ENCODE peak calls at places on chromosomes 11 and 22, in nine cellular contexts. One of them, this sample, is unnamed.

GRCh38 chr11:6647282-6647679 is 8.3 kb downstream of the DCHS1 start:
- DNase-seq in stomach: no peak
- DNase-seq in CD4-positive, CD25-positive, alpha-beta regulatory T cell: no peak
- DNase-seq in CD8-positive, alpha-beta T cell: no peak
- DNase-seq in adipocyte: peak; percentile 50
- DNase-seq in pancreas: peak; percentile 11
- DNase-seq in IMR-90: peak; percentile 56
- DNase-seq in brain microvascular endothelial cell: peak; percentile 29
- DNase-seq in iPS DF 6.9: no peak
- DNase-seq in this sample: no peak

GRCh38 chr11:74442601-74443000 is 24.7 kb downstream of the KCNE3 start:
- DNase-seq in pancreas: no peak
- DNase-seq in CD4-positive, CD25-positive, alpha-beta regulatory T cell: no peak
- DNase-seq in stomach: no peak
- DNase-seq in adipocyte: no peak
- DNase-seq in CD8-positive, alpha-beta T cell: no peak
- DNase-seq in iPS DF 6.9: no peak
- DNase-seq in IMR-90: peak; percentile 52
- DNase-seq in brain microvascular endothelial cell: peak; percentile 38
- DNase-seq in this sample: no peak

GRCh38 chr11:91104237-91104636 is 881.4 kb upstream of the CHORDC1 start:
- DNase-seq in adipocyte: peak; percentile 84
- DNase-seq in CD8-positive, alpha-beta T cell: no peak
- DNase-seq in stomach: no peak
- DNase-seq in pancreas: no peak
- DNase-seq in iPS DF 6.9: no peak
- DNase-seq in CD4-positive, CD25-positive, alpha-beta regulatory T cell: no peak
- DNase-seq in IMR-90: peak; percentile 80
- DNase-seq in brain microvascular endothelial cell: peak; percentile 52
- DNase-seq in this sample: no peak

GRCh38 chr22:17471901-17472566 is 91.3 kb upstream of the SLC25A18 start:
- DNase-seq in IMR-90: no peak
- DNase-seq in pancreas: no peak
- DNase-seq in brain microvascular endothelial cell: no peak
- DNase-seq in stomach: no peak
- DNase-seq in iPS DF 6.9: no peak
- DNase-seq in CD8-positive, alpha-beta T cell: no peak
- DNase-seq in adipocyte: no peak
- DNase-seq in CD4-positive, CD25-positive, alpha-beta regulatory T cell: no peak
- DNase-seq in this sample: no peak

GRCh38 chr11:122559734-122560382 is 95.7 kb upstream of the UBASH3B start:
- DNase-seq in iPS DF 6.9: peak; percentile 63
- DNase-seq in pancreas: no peak
- DNase-seq in CD8-positive, alpha-beta T cell: no peak
- DNase-seq in CD4-positive, CD25-positive, alpha-beta regulatory T cell: no peak
- DNase-seq in stomach: no peak
- DNase-seq in IMR-90: peak; percentile 25
- DNase-seq in brain microvascular endothelial cell: peak; percentile 48
- DNase-seq in adipocyte: no peak
- DNase-seq in this sample: peak; percentile 48

GRCh38 chr11:58003036-58003435 is 20.6 kb upstream of the OR9Q1 start:
- DNase-seq in IMR-90: no peak
- DNase-seq in CD4-positive, CD25-positive, alpha-beta regulatory T cell: no peak
- DNase-seq in CD8-positive, alpha-beta T cell: no peak
- DNase-seq in brain microvascular endothelial cell: no peak
- DNase-seq in iPS DF 6.9: no peak
- DNase-seq in pancreas: no peak
- DNase-seq in adipocyte: no peak
- DNase-seq in stomach: no peak
- DNase-seq in this sample: no peak

GRCh38 chr11:100631316-100631715 is 55.8 kb upstream of the ARHGAP42 start:
- DNase-seq in CD4-positive, CD25-positive, alpha-beta regulatory T cell: no peak
- DNase-seq in IMR-90: no peak
- DNase-seq in pancreas: no peak
- DNase-seq in iPS DF 6.9: no peak
- DNase-seq in CD8-positive, alpha-beta T cell: no peak
- DNase-seq in adipocyte: no peak
- DNase-seq in stomach: no peak
- DNase-seq in brain microvascular endothelial cell: no peak
- DNase-seq in this sample: no peak

GRCh38 chr11:8503872-8504491 is 90.0 kb downstream of the STK33 start:
- DNase-seq in CD8-positive, alpha-beta T cell: no peak
- DNase-seq in CD4-positive, CD25-positive, alpha-beta regulatory T cell: no peak
- DNase-seq in pancreas: no peak
- DNase-seq in IMR-90: no peak
- DNase-seq in iPS DF 6.9: no peak
- DNase-seq in brain microvascular endothelial cell: no peak
- DNase-seq in adipocyte: no peak
- DNase-seq in stomach: no peak
- DNase-seq in this sample: no peak

GRCh38 chr22:26385164-26385563 is 43.9 kb upstream of the ASPHD2 start:
- DNase-seq in CD4-positive, CD25-positive, alpha-beta regulatory T cell: no peak
- DNase-seq in IMR-90: no peak
- DNase-seq in CD8-positive, alpha-beta T cell: no peak
- DNase-seq in pancreas: no peak
- DNase-seq in iPS DF 6.9: no peak
- DNase-seq in stomach: no peak
- DNase-seq in brain microvascular endothelial cell: no peak
- DNase-seq in adipocyte: no peak
- DNase-seq in this sample: no peak

GRCh38 chr11:74018331-74019005 is 9.6 kb upstream of the UCP3 start:
- DNase-seq in adipocyte: peak; percentile 71
- DNase-seq in iPS DF 6.9: no peak
- DNase-seq in brain microvascular endothelial cell: peak; percentile 41
- DNase-seq in CD8-positive, alpha-beta T cell: no peak
- DNase-seq in IMR-90: peak; percentile 87
- DNase-seq in stomach: peak; percentile 97
- DNase-seq in CD4-positive, CD25-positive, alpha-beta regulatory T cell: no peak
- DNase-seq in pancreas: peak; percentile 92
- DNase-seq in this sample: peak; percentile 96

GRCh38 chr11:67113231-67113721 is 5.8 kb upstream of the KDM2A start:
- DNase-seq in stomach: no peak
- DNase-seq in CD8-positive, alpha-beta T cell: no peak
- DNase-seq in adipocyte: no peak
- DNase-seq in CD4-positive, CD25-positive, alpha-beta regulatory T cell: no peak
- DNase-seq in pancreas: no peak
- DNase-seq in brain microvascular endothelial cell: no peak
- DNase-seq in iPS DF 6.9: no peak
- DNase-seq in IMR-90: no peak
- DNase-seq in this sample: no peak

GRCh38 chr22:37560682-37561208 is 465 bp downstream of the CDC42EP1 start:
- DNase-seq in CD4-positive, CD25-positive, alpha-beta regulatory T cell: no peak
- DNase-seq in IMR-90: peak; percentile 53
- DNase-seq in pancreas: peak; percentile 85
- DNase-seq in CD8-positive, alpha-beta T cell: no peak
- DNase-seq in adipocyte: peak; percentile 71
- DNase-seq in stomach: no peak
- DNase-seq in iPS DF 6.9: no peak
- DNase-seq in brain microvascular endothelial cell: no peak
- DNase-seq in this sample: peak; percentile 80

GRCh38 chr11:125085301-125086081 is 22.4 kb downstream of the SLC37A2 start:
- DNase-seq in CD8-positive, alpha-beta T cell: no peak
- DNase-seq in CD4-positive, CD25-positive, alpha-beta regulatory T cell: no peak
- DNase-seq in brain microvascular endothelial cell: no peak
- DNase-seq in adipocyte: no peak
- DNase-seq in iPS DF 6.9: no peak
- DNase-seq in stomach: no peak
- DNase-seq in pancreas: no peak
- DNase-seq in IMR-90: no peak
- DNase-seq in this sample: no peak

GRCh38 chr11:60780065-60780464 is 5.1 kb upstream of the MS4A10 start:
- DNase-seq in stomach: no peak
- DNase-seq in IMR-90: no peak
- DNase-seq in adipocyte: no peak
- DNase-seq in CD4-positive, CD25-positive, alpha-beta regulatory T cell: no peak
- DNase-seq in CD8-positive, alpha-beta T cell: no peak
- DNase-seq in pancreas: no peak
- DNase-seq in iPS DF 6.9: no peak
- DNase-seq in brain microvascular endothelial cell: no peak
- DNase-seq in this sample: no peak

GRCh38 chr22:17871726-17872458 is 97.6 kb upstream of the BID start:
- DNase-seq in pancreas: no peak
- DNase-seq in adipocyte: no peak
- DNase-seq in stomach: no peak
- DNase-seq in iPS DF 6.9: no peak
- DNase-seq in CD4-positive, CD25-positive, alpha-beta regulatory T cell: no peak
- DNase-seq in CD8-positive, alpha-beta T cell: no peak
- DNase-seq in brain microvascular endothelial cell: no peak
- DNase-seq in IMR-90: no peak
- DNase-seq in this sample: no peak

GRCh38 chr11:111635706-111636045 is 33.4 kb downstream of the SIK2 start:
- DNase-seq in pancreas: peak; percentile 28
- DNase-seq in iPS DF 6.9: no peak
- DNase-seq in IMR-90: peak; percentile 67
- DNase-seq in adipocyte: peak; percentile 71
- DNase-seq in CD4-positive, CD25-positive, alpha-beta regulatory T cell: no peak
- DNase-seq in CD8-positive, alpha-beta T cell: no peak
- DNase-seq in brain microvascular endothelial cell: peak; percentile 52
- DNase-seq in stomach: no peak
- DNase-seq in this sample: peak; percentile 44

GRCh38 chr11:111633756-111634362 is 31.6 kb downstream of the SIK2 start:
- DNase-seq in CD4-positive, CD25-positive, alpha-beta regulatory T cell: no peak
- DNase-seq in iPS DF 6.9: no peak
- DNase-seq in brain microvascular endothelial cell: peak; percentile 9
- DNase-seq in stomach: no peak
- DNase-seq in IMR-90: peak; percentile 35
- DNase-seq in pancreas: no peak
- DNase-seq in CD8-positive, alpha-beta T cell: no peak
- DNase-seq in adipocyte: peak; percentile 15
- DNase-seq in this sample: no peak

GRCh38 chr11:111633248-111633647 is 31.0 kb downstream of the SIK2 start:
- DNase-seq in iPS DF 6.9: no peak
- DNase-seq in pancreas: no peak
- DNase-seq in adipocyte: no peak
- DNase-seq in CD8-positive, alpha-beta T cell: no peak
- DNase-seq in IMR-90: no peak
- DNase-seq in CD4-positive, CD25-positive, alpha-beta regulatory T cell: no peak
- DNase-seq in brain microvascular endothelial cell: no peak
- DNase-seq in stomach: no peak
- DNase-seq in this sample: no peak

GRCh38 chr11:111632798-111633197 is 30.5 kb downstream of the SIK2 start:
- DNase-seq in CD8-positive, alpha-beta T cell: no peak
- DNase-seq in iPS DF 6.9: no peak
- DNase-seq in pancreas: no peak
- DNase-seq in stomach: no peak
- DNase-seq in brain microvascular endothelial cell: no peak
- DNase-seq in CD4-positive, CD25-positive, alpha-beta regulatory T cell: no peak
- DNase-seq in adipocyte: no peak
- DNase-seq in IMR-90: no peak
- DNase-seq in this sample: no peak

GRCh38 chr11:111634981-111635705 is 32.9 kb downstream of the SIK2 start:
- DNase-seq in CD8-positive, alpha-beta T cell: no peak
- DNase-seq in brain microvascular endothelial cell: no peak
- DNase-seq in pancreas: no peak
- DNase-seq in iPS DF 6.9: no peak
- DNase-seq in adipocyte: peak; percentile 42
- DNase-seq in stomach: no peak
- DNase-seq in IMR-90: peak; percentile 66
- DNase-seq in CD4-positive, CD25-positive, alpha-beta regulatory T cell: no peak
- DNase-seq in this sample: no peak
- H3K4me3 ChIP-seq in CD8-positive, alpha-beta T cell: no peak overlapping the region
- H3K4me3 ChIP-seq in brain microvascular endothelial cell: no peak overlapping the region
- H3K4me3 ChIP-seq in pancreas: no peak overlapping the region
- H3K4me3 ChIP-seq in iPS DF 6.9: no peak overlapping the region
- H3K4me3 ChIP-seq in adipocyte: peak overlapping the region; percentile 2
- H3K4me3 ChIP-seq in stomach: no peak overlapping the region
- H3K4me3 ChIP-seq in IMR-90: no peak overlapping the region
- H3K4me3 ChIP-seq in CD4-positive, CD25-positive, alpha-beta regulatory T cell: no peak overlapping the region
- H3K4me3 ChIP-seq in this sample: no peak overlapping the region

GRCh38 chr22:36331912-36332622 is 55.7 kb downstream of the MYH9 start:
- DNase-seq in IMR-90: peak; percentile 49
- DNase-seq in brain microvascular endothelial cell: no peak
- DNase-seq in adipocyte: peak; percentile 53
- DNase-seq in pancreas: peak; percentile 64
- DNase-seq in iPS DF 6.9: no peak
- DNase-seq in stomach: peak; percentile 69
- DNase-seq in CD8-positive, alpha-beta T cell: peak; percentile 57
- DNase-seq in CD4-positive, CD25-positive, alpha-beta regulatory T cell: peak; percentile 46
- DNase-seq in this sample: peak; percentile 50
- H3K36me3 ChIP-seq in IMR-90: peaks cover 82% of the 10 kb centered on the region
- H3K36me3 ChIP-seq in brain microvascular endothelial cell: peaks cover 90% of the 10 kb centered on the region
- H3K36me3 ChIP-seq in adipocyte: peaks cover 59% of the 10 kb centered on the region
- H3K36me3 ChIP-seq in pancreas: peaks cover under 1% of the 10 kb centered on the region
- H3K36me3 ChIP-seq in iPS DF 6.9: peaks cover 4% of the 10 kb centered on the region
- H3K36me3 ChIP-seq in stomach: peaks cover 37% of the 10 kb centered on the region
- H3K36me3 ChIP-seq in CD8-positive, alpha-beta T cell: peaks cover 35% of the 10 kb centered on the region
- H3K36me3 ChIP-seq in CD4-positive, CD25-positive, alpha-beta regulatory T cell: peaks cover 69% of the 10 kb centered on the region
- H3K36me3 ChIP-seq in this sample: peaks cover 96% of the 10 kb centered on the region

GRCh38 chr11:98007072-98007471 is 1013.7 kb upstream of the CNTN5 start:
- DNase-seq in brain microvascular endothelial cell: no peak
- DNase-seq in pancreas: no peak
- DNase-seq in CD8-positive, alpha-beta T cell: no peak
- DNase-seq in stomach: no peak
- DNase-seq in iPS DF 6.9: no peak
- DNase-seq in adipocyte: no peak
- DNase-seq in CD4-positive, CD25-positive, alpha-beta regulatory T cell: no peak
- DNase-seq in IMR-90: no peak
- DNase-seq in this sample: no peak
- H3K4me3 ChIP-seq in brain microvascular endothelial cell: no peak overlapping the region
- H3K4me3 ChIP-seq in pancreas: no peak overlapping the region
- H3K4me3 ChIP-seq in CD8-positive, alpha-beta T cell: no peak overlapping the region
- H3K4me3 ChIP-seq in stomach: no peak overlapping the region
- H3K4me3 ChIP-seq in iPS DF 6.9: no peak overlapping the region
- H3K4me3 ChIP-seq in adipocyte: no peak overlapping the region
- H3K4me3 ChIP-seq in CD4-positive, CD25-positive, alpha-beta regulatory T cell: no peak overlapping the region
- H3K4me3 ChIP-seq in IMR-90: no peak overlapping the region
- H3K4me3 ChIP-seq in this sample: no peak overlapping the region

DNA sequence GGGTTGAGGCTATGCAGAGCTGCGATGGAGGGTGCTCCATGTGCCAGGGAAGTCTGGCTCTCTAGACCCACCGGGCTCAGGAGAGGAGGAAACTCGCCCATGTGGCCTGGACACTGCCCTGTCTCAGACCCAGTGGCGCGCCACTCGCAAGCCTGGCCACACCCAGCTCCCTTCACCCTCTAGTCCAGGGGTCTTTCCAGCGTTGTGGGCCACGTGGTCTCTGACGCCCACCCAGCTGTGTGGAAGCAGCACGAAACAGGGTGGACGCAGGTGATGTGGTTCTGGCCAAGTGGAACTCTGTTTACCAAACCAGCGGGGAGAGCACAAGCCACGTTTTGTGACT is 28.2 kb downstream of the PPIL2 start:
- DNase-seq in IMR-90: no peak
- DNase-seq in pancreas: no peak
- DNase-seq in adipocyte: no peak
- DNase-seq in iPS DF 6.9: no peak
- DNase-seq in CD8-positive, alpha-beta T cell: no peak
- DNase-seq in brain microvascular endothelial cell: no peak
- DNase-seq in CD4-positive, CD25-positive, alpha-beta regulatory T cell: no peak
- DNase-seq in stomach: no peak
- DNase-seq in this sample: no peak
- H3K36me3 ChIP-seq in IMR-90: peaks cover 54% of the 10 kb centered on the region
- H3K36me3 ChIP-seq in pancreas: peaks cover 30% of the 10 kb centered on the region
- H3K36me3 ChIP-seq in adipocyte: peaks cover 49% of the 10 kb centered on the region
- H3K36me3 ChIP-seq in iPS DF 6.9: peaks cover 23% of the 10 kb centered on the region
- H3K36me3 ChIP-seq in CD8-positive, alpha-beta T cell: peaks cover 25% of the 10 kb centered on the region
- H3K36me3 ChIP-seq in brain microvascular endothelial cell: peaks cover 57% of the 10 kb centered on the region
- H3K36me3 ChIP-seq in CD4-positive, CD25-positive, alpha-beta regulatory T cell: peaks cover 67% of the 10 kb centered on the region
- H3K36me3 ChIP-seq in stomach: peaks cover 91% of the 10 kb centered on the region
- H3K36me3 ChIP-seq in this sample: peaks cover 29% of the 10 kb centered on the region